ENCODE peak calls at places on chromosomes 13 and 19, in six cellular contexts. B is IMR-90; Q is glutamatergic neuron; X is cardiac muscle cell; A is activated naive CD4-positive, alpha-beta T cell; J is AG09319. W is an unnamed sample.

GRCh38 chr13:99959538-99960230 is 11.9 kb downstream of the ZIC5 start:
- DNase-seq in X (peak; percentile 9), Q (no peak), J (no peak), B (no peak), A (no peak), W (no peak)

GRCh38 chr13:75661443-75661842 is 25.3 kb downstream of the LMO7 start:
- DNase-seq in J (no peak), B (no peak), Q (no peak), X (no peak), A (no peak), W (no peak)

GRCh38 chr13:111658150-111659100 is 338.0 kb downstream of the TEX29 start:
- DNase-seq in Q (peak; percentile 74), J (no peak), X (peak; percentile 34), B (no peak), A (no peak), W (no peak)

GRCh38 chr19:6862673-6863078 is 24.7 kb upstream of the ADGRE1 start:
- DNase-seq in X (peak; percentile 84), J (peak; percentile 34), B (peak; percentile 69), A (peak; percentile 75), Q (peak; percentile 88), W (peak; percentile 77)

GRCh38 chr13:32135655-32136054 is 104.1 kb downstream of the FRY start:
- DNase-seq in Q (no peak), B (peak; percentile 89), X (no peak), A (no peak), J (no peak), W (no peak)

GRCh38 chr13:42393573-42394360 is 121.8 kb downstream of the AKAP11 start:
- DNase-seq in A (no peak), Q (no peak), J (no peak), X (no peak), B (no peak), W (no peak)

GRCh38 chr13:37023871-37024270 is 23.3 kb downstream of the EXOSC8 start:
- DNase-seq in X (no peak), A (no peak), J (no peak), Q (no peak), B (peak; percentile 70), W (no peak)

GRCh38 chr13:52599853-52600603 is 42.2 kb upstream of the HNRNPA1L2 start:
- DNase-seq in J (no peak), Q (peak; percentile 75), X (peak; percentile 42), B (peak; percentile 13), A (no peak), W (peak; percentile 34)

GRCh38 chr13:90846956-90847355 is 500.5 kb upstream of the MIR17HG start:
- DNase-seq in A (no peak), J (no peak), B (no peak), X (no peak), Q (no peak), W (no peak)

GRCh38 chr19:43524922-43525835 is 1.8 kb downstream of the ETHE1 start:
- DNase-seq in X (peak; percentile 54), B (peak; percentile 32), A (no peak), J (no peak), Q (no peak), W (no peak)

GRCh38 chr13:97325738-97326137 is 103.6 kb downstream of the MBNL2 start:
- DNase-seq in Q (no peak), J (no peak), B (no peak), A (no peak), X (no peak), W (no peak)

GRCh38 chr19:19074172-19074905 is 10.5 kb downstream of the SLC25A42 start:
- DNase-seq in X (no peak), A (no peak), J (no peak), Q (no peak), B (no peak), W (no peak)

GRCh38 chr13:94858856-94859811 is 146.8 kb upstream of the SOX21 start:
- DNase-seq in X (no peak), A (no peak), Q (no peak), J (no peak), B (peak; percentile 5), W (no peak)

GRCh38 chr19:17872251-17873001 is 681 bp downstream of the SLC5A5 start:
- DNase-seq in A (no peak), Q (no peak), X (no peak), B (no peak), J (no peak), W (no peak)

GRCh38 chr19:47471733-47472457 is at the start of gene SLC8A2:
- DNase-seq in J (peak; percentile 28), Q (peak; percentile 93), X (peak; percentile 95), B (peak; percentile 77), A (no peak), W (peak; percentile 93)